ENCODE peak calls at places on chromosomes 11 and 22, in nine cellular contexts. O is heart left ventricle, L is AG09309, K is HepG2, G is upper lobe of right lung, F is IMR-90, H is spleen, D is AG04450, W is neural progenitor cell. A is an unnamed sample.

GRCh38 chr11:36361901-36362391 is 65.9 kb downstream of the PRR5L start:
- DNase-seq in O (peak; percentile 28), L (peak; percentile 69), K (no peak), G (no peak), F (peak; percentile 85), H (no peak), D (peak; percentile 68), W (peak; percentile 19), A (no peak)

GRCh38 chr22:27419473-27419872 is 382.1 kb downstream of the MN1 start:
- DNase-seq in O (no peak), L (no peak), K (no peak), G (no peak), F (peak; percentile 21), H (no peak), D (no peak), W (no peak), A (no peak)

GRCh38 chr11:19660076-19660475 is 52.6 kb upstream of the NAV2 start:
- DNase-seq in O (no peak), L (no peak), K (peak; percentile 52), G (no peak), F (peak; percentile 85), H (no peak), D (no peak), W (no peak), A (no peak)

GRCh38 chr11:3170756-3171670 is 5.9 kb upstream of the OSBPL5 start:
- DNase-seq in O (no peak), L (no peak), K (no peak), G (peak; percentile 55), F (no peak), H (peak; percentile 64), D (no peak), W (no peak), A (no peak)

GRCh38 chr22:46977656-46978343 is 215.3 kb downstream of the TBC1D22A start:
- DNase-seq in O (no peak), L (no peak), K (no peak), G (no peak), F (no peak), H (no peak), D (no peak), W (no peak), A (no peak)

GRCh38 chr11:126992065-126992803 is 8.3 kb downstream of the KIRREL3 start:
- DNase-seq in O (no peak), L (peak; percentile 96), K (no peak), G (no peak), F (peak; percentile 98), H (no peak), D (peak; percentile 90), W (no peak), A (no peak)

GRCh38 chr11:61153593-61154090 is 7.6 kb downstream of the VPS37C start:
- DNase-seq in O (no peak), L (peak; percentile 37), K (no peak), G (no peak), F (no peak), H (no peak), D (no peak), W (no peak), A (no peak)

GRCh38 chr11:121757480-121758125 is 304.8 kb upstream of the SORL1-AS1 start:
- DNase-seq in O (no peak), L (no peak), K (no peak), G (no peak), F (no peak), H (no peak), D (no peak), W (no peak), A (no peak)

GRCh38 chr11:72696866-72697428 is 22.7 kb upstream of the PDE2A start:
- DNase-seq in O (no peak), L (no peak), K (no peak), G (no peak), F (no peak), H (no peak), D (no peak), W (peak; percentile 70), A (no peak)

GRCh38 chr22:47072642-47072967 is 310.2 kb downstream of the TBC1D22A start:
- DNase-seq in O (no peak), L (no peak), K (no peak), G (no peak), F (no peak), H (no peak), D (no peak), W (no peak), A (no peak)

GRCh38 chr22:47406180-47406723 is 643.8 kb downstream of the TBC1D22A start:
- DNase-seq in O (no peak), L (no peak), K (no peak), G (no peak), F (no peak), H (no peak), D (no peak), W (no peak), A (no peak)

DNA sequence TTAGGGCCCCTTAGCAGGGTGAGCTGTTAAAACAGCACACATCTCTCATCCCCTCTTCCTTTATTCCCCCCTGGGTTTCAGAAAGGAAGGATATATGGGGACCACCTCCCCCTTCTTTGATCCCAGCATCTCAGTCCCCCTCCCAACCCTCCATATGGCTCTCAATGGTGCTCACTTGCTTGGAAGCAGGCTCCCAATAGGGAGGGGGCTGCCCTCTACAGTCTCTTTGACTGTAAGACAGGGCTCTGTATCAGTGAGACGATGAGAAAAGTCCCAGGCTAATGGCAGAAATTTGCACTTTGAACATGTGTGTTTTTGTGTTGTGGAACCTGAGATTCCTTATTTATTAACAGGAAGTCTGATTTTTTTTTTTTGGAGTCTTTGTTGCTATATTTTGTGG is 4.2 kb upstream of the CNTF start:
- DNase-seq in O (no peak), L (no peak), K (peak; percentile 21), G (no peak), F (no peak), H (no peak), D (no peak), W (peak; percentile 24), A (no peak)
- TF ChIP-seq CTCF in O (peak; percentile 47), L (no peak), K (peak; percentile 42), G (no peak), F (peak; percentile 1), H (no peak), D (no peak), W (peak; percentile 25), A (no peak)

GRCh38 chr11:7251836-7252682 is at the start of gene SYT9:
- DNase-seq in O (peak; percentile 24), L (no peak), K (no peak), G (peak; percentile 79), F (no peak), H (peak; percentile 72), D (no peak), W (peak; percentile 93), A (no peak)
- H3K4me3 ChIP-seq in O (peak within 1 kb of the TSS; percentile 58), L (peak within 1 kb of the TSS; percentile 32), K (peak within 1 kb of the TSS; percentile 21), G (peak within 1 kb of the TSS; percentile 50), F (peak within 1 kb of the TSS; percentile 25), H (peak within 1 kb of the TSS; percentile 49), D (peak within 1 kb of the TSS; percentile 42), W (peak within 1 kb of the TSS; percentile 70), A (peak within 1 kb of the TSS; percentile 45)

DNA sequence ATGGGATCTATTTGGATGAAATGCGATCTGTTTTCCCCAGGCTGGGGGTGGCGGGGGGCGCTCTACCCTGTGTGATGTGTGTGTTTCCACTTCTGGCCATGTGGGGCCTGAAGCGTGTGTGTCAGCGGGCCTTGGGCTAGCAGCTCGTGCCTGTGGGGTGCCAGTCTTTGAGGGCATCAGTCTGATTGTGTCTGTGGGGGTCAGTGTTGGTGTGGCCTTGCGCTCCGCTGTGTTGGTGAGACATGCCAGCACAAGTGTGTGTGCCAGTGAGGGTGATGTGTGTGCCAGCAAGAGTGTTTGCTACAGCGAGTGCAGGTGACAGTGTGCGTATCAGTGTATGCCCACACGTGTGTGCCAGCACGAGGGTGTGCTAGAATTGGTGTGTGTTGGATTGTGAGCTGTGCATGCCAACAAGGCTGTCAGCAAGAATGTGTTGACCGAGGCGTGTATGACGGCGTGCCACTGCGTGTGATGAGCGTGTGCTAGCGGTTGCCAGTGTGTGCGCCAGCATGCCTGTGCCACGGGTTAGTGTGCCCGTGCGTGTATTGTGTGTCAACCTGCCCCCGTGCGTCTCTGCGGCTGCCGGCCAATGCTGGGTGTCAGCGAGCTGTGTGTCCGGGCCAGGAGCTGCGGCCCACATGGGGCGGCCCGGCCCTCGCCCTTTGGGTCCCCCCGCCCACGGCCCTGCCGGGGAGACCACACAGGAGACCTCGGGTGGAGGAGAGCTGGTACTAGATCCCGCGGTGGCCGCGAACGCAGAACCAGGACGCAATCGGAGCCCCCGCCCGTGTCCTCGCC is 519 bp downstream of the ARRB1 start:
- DNase-seq in O (peak; percentile 52), L (no peak), K (no peak), G (peak; percentile 84), F (peak; percentile 46), H (peak; percentile 87), D (no peak), W (peak; percentile 52), A (no peak)
- TF ChIP-seq CTCF in O (no peak), L (no peak), K (peak; percentile 60), G (peak; percentile 23), F (peak; percentile 8), H (peak; percentile 12), D (peak; percentile 15), W (peak; percentile 24), A (peak; percentile 0)

GRCh38 chr22:19663821-19664325 is 50.4 kb upstream of the SEPTIN5 start:
- DNase-seq in O (peak; percentile 74), L (no peak), K (no peak), G (no peak), F (peak; percentile 61), H (no peak), D (no peak), W (peak; percentile 31), A (no peak)
- H3K4me3 ChIP-seq in O (no peak overlapping the region), L (no peak overlapping the region), K (no peak overlapping the region), G (no peak overlapping the region), F (no peak overlapping the region), H (no peak overlapping the region), D (no peak overlapping the region), W (no peak overlapping the region), A (no peak overlapping the region)

DNA sequence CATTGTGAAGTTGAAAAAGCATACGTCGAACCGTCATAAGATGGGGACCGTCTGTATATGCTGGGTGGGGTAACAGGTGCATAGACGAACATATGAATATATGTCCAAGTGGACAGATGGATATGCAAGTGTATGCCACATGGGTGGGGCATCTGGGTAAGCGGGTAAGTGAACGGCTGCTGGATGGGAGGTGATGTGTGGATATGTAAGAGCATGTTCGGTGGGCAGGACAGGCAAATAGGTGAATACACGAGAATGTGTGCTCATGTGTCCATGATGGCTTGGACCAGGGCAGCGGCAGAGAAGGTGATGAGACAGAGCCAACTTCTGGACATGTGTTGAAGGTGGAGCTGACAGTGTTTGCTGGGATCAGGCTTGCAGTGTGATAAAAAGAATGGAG is 12.0 kb downstream of the IFITM10 start:
- DNase-seq in O (no peak), L (no peak), K (no peak), G (no peak), F (no peak), H (peak; percentile 34), D (no peak), W (no peak), A (no peak)
- TF ChIP-seq CTCF in O (no peak), L (no peak), K (no peak), G (no peak), F (no peak), H (no peak), D (no peak), W (no peak), A (no peak)

A was measured in LNCaP clone FGC.